ENCODE peak calls at places on chromosomes 1 and 21, in ten cellular contexts. O is SK-N-SH; F is tibial artery; Z is A549; Y is DND-41; R is cardiac muscle cell; V is CD8-positive, alpha-beta T cell; P is astrocyte; A is lower lobe of right lung; H is pancreas. X is an unnamed sample.

GRCh38 chr1:32925360-32926142 is 24.4 kb upstream of the TMEM54 start:
- DNase-seq in A (no peak), V (no peak), O (peak), P (no peak), Y (no peak), H (no peak), Z (no peak), R (peak), F (no peak), X (no peak)

GRCh38 chr1:246517391-246517790 is 10.3 kb upstream of the SMYD3 start:
- DNase-seq in R (no peak), V (no peak), Y (no peak), O (no peak), Z (no peak), A (no peak), P (no peak), H (no peak), F (no peak), X (no peak)

GRCh38 chr21:46179708-46180078 is 4.6 kb downstream of the SPATC1L start:
- DNase-seq in Y (no peak), O (no peak), H (no peak), A (no peak), Z (no peak), V (no peak), P (no peak), F (no peak), R (no peak), X (no peak)

GRCh38 chr21:42614391-42614790 is 39.0 kb upstream of the PDE9A start:
- DNase-seq in Y (peak), Z (no peak), R (no peak), O (no peak), A (no peak), P (no peak), V (peak), H (no peak), F (no peak), X (no peak)

GRCh38 chr21:42320791-42321190 is 5.6 kb upstream of the TFF3 start:
- DNase-seq in Z (no peak), A (no peak), P (no peak), H (no peak), R (no peak), Y (no peak), V (no peak), O (no peak), F (no peak), X (no peak)

GRCh38 chr1:53878492-53879105 is 11.0 kb downstream of the YIPF1 start:
- DNase-seq in O (peak), Z (peak), Y (no peak), P (peak), R (peak), H (no peak), F (no peak), V (no peak), A (no peak), X (no peak)

GRCh38 chr21:45050786-45051489 is 23.4 kb upstream of the ADARB1 start:
- DNase-seq in A (no peak), H (no peak), O (no peak), V (no peak), P (peak), Y (no peak), F (peak), R (peak), Z (no peak), X (no peak)

GRCh38 chr1:58621375-58621774 is 44.3 kb upstream of the TACSTD2 start:
- DNase-seq in P (no peak), A (no peak), R (no peak), H (no peak), Z (no peak), Y (no peak), O (no peak), F (no peak), V (no peak), X (no peak)

GRCh38 chr21:32136546-32136945 is 142.3 kb downstream of the MIS18A start:
- DNase-seq in Z (no peak), O (no peak), A (no peak), R (no peak), Y (no peak), F (no peak), P (no peak), H (no peak), V (no peak), X (no peak)

GRCh38 chr1:183723571-183723970 is 70.5 kb upstream of the APOBEC4 start:
- DNase-seq in F (no peak), H (no peak), Y (no peak), O (no peak), Z (no peak), R (peak), V (no peak), P (no peak), A (no peak), X (no peak)

GRCh38 chr1:179025125-179025974 is at the start of gene FAM20B:
- DNase-seq in Z (peak), R (peak), F (peak), P (peak), A (peak), O (peak), V (peak), Y (peak), H (peak), X (peak)

GRCh38 chr1:99560192-99561040 is 85.5 kb upstream of the PALMD start:
- DNase-seq in Z (no peak), A (no peak), R (no peak), H (no peak), F (no peak), Y (no peak), O (no peak), P (no peak), V (no peak), X (no peak)

GRCh38 chr21:44749116-44749758 is 37.9 kb upstream of the TSPEAR start:
- DNase-seq in A (no peak), Y (no peak), H (no peak), V (no peak), F (peak), Z (no peak), R (no peak), P (no peak), O (no peak), X (no peak)

GRCh38 chr21:42591170-42591869 is 62.1 kb upstream of the PDE9A start:
- DNase-seq in F (no peak), O (no peak), V (no peak), Y (no peak), A (no peak), R (no peak), P (no peak), H (no peak), Z (no peak), X (no peak)

GRCh38 chr1:32127780-32128179 is 19.9 kb downstream of the KPNA6 start:
- DNase-seq in R (no peak), V (no peak), A (no peak), O (no peak), H (no peak), P (no peak), Z (no peak), F (no peak), Y (no peak), X (no peak)

GRCh38 chr1:97581614-97582051 is 339.2 kb downstream of the DPYD start:
- DNase-seq in Z (no peak), P (peak), Y (no peak), H (no peak), F (no peak), A (no peak), R (no peak), V (no peak), O (no peak), X (no peak)

GRCh38 chr1:89994805-89995594 is at the start of gene ZNF326:
- DNase-seq in O (peak), V (peak), A (peak), Z (peak), H (peak), P (peak), F (peak), R (peak), Y (peak), X (peak)

GRCh38 chr1:43960798-43961197 is 9.0 kb upstream of the DPH2 start:
- DNase-seq in F (no peak), Y (no peak), V (no peak), R (no peak), Z (no peak), H (no peak), P (no peak), A (no peak), O (no peak), X (no peak)
- H3K27ac ChIP-seq in F (no peak), Y (no peak), V (no peak), R (no peak), Z (no peak), H (no peak), P (no peak), A (no peak), O (no peak), X (no peak)

DNA sequence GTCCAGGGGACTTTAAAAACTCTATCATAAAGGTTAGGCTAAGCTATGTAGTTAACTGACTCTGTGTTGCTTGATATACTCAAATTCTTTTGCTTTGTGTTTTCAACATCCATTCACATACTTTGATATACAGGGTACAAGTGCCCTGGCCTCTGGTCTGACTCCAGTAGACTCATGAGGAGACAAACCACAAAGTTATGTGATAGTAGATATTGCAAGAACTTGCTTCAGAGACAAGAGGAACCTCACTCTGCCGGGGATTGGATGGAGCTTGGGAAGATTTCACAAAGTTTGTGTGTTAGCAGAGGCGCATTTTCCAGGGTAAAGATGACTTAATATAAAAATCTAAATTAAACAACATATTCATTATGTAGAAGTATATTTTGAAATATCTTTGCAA is 1.4 kb downstream of the GORAB start:
- DNase-seq in Y (no peak), Z (no peak), O (no peak), A (no peak), P (peak), H (no peak), F (no peak), R (peak), V (no peak), X (no peak)
- H3K27ac ChIP-seq in Y (peak), Z (no peak), O (peak), A (peak), P (peak), H (no peak), F (peak), R (no peak), V (no peak), X (peak)

DNA sequence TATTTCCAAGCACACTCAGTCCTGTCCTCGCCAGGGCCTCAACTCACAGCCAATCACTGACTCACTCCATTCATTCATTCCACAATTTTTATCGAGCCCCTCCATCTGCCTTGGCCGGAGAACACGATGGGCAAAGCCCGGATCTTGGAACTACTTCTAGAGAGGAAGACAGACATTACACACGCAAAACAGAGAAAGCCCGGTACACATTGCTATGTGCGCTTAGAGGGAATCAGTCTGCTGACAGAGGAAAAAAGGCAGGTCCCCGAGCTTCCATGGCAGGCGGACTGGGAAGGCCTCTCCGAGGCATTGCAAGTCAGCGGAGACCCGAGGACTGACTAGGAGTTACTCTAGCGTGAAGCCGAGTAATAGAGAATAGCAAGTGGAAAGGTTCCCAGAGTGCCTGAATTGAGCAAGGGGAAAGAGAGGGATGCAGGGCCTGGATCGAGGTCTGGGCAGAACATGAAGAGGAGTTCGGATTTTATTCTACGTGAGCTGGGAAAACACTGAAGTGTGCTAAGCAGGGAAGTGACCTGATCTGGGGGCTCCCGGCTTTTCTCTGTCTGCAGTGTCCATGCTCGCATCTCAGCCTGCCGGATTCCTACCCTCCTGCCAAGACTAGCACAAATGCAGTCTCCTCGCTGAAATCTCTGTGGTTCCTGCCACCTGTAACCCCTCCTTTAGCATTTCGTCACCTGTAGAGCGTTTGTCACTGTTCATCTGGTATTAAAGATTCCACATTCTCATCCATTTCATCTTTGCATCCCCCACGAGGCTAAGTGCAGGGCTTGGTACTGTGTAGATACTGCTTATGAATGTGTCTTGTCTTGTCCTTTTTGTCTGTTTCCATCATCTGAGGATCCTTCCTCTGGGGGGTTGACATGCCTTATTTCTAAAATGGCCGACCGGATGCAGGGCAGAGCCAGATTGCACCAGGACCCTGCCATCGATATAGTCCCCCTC is 54.0 kb upstream of the DNAJC6 start:
- DNase-seq in H (peak), F (no peak), Y (no peak), R (no peak), V (no peak), Z (no peak), P (no peak), O (peak), A (no peak), X (no peak)
- H3K27ac ChIP-seq in H (no peak), F (peak), Y (peak), R (peak), V (no peak), Z (peak), P (no peak), O (no peak), A (no peak), X (peak)

GRCh38 chr1:94543893-94544635 is 2.5 kb upstream of the F3 start:
- DNase-seq in P (peak), O (no peak), V (no peak), R (peak), Z (no peak), F (no peak), H (no peak), Y (no peak), A (no peak), X (no peak)

GRCh38 chr1:94543003-94543402 is 1.4 kb upstream of the F3 start:
- DNase-seq in Z (no peak), R (peak), A (no peak), F (no peak), Y (no peak), H (no peak), V (no peak), O (no peak), P (peak), X (no peak)

GRCh38 chr1:94542088-94542671 is 621 bp upstream of the F3 start:
- DNase-seq in P (peak), R (peak), A (peak), Y (peak), Z (no peak), F (no peak), V (no peak), O (peak), H (peak), X (no peak)

GRCh38 chr1:94541175-94542087 is at the start of gene F3:
- DNase-seq in Z (peak), Y (peak), A (peak), P (peak), V (peak), O (peak), H (peak), R (peak), F (peak), X (peak)

GRCh38 chr1:94544706-94545490 is 3.3 kb upstream of the F3 start:
- DNase-seq in O (no peak), Z (no peak), R (peak), Y (no peak), H (no peak), P (peak), V (no peak), A (no peak), F (no peak), X (no peak)
- H3K27ac ChIP-seq in O (no peak), Z (peak), R (no peak), Y (no peak), H (no peak), P (peak), V (no peak), A (no peak), F (peak), X (no peak)

GRCh38 chr1:67316180-67316902 is 8.7 kb downstream of the IL12RB2 start:
- DNase-seq in A (no peak), O (no peak), P (no peak), Z (no peak), R (no peak), Y (no peak), H (no peak), F (no peak), V (no peak), X (no peak)

GRCh38 chr1:67317803-67318202 is 10.1 kb downstream of the IL12RB2 start:
- DNase-seq in Z (no peak), H (no peak), R (no peak), O (no peak), V (no peak), Y (no peak), P (no peak), F (no peak), A (no peak), X (no peak)

GRCh38 chr1:67314696-67315095 is 7.0 kb downstream of the IL12RB2 start:
- DNase-seq in Z (no peak), H (no peak), R (no peak), O (peak), P (no peak), Y (no peak), F (no peak), A (no peak), V (no peak), X (no peak)

GRCh38 chr1:67313934-67314671 is 6.4 kb downstream of the IL12RB2 start:
- DNase-seq in H (no peak), F (no peak), Y (no peak), O (no peak), A (no peak), P (no peak), V (no peak), Z (no peak), R (no peak), X (no peak)

GRCh38 chr1:67316918-67317317 is 9.2 kb downstream of the IL12RB2 start:
- DNase-seq in Y (no peak), P (no peak), A (no peak), V (no peak), O (no peak), R (no peak), Z (no peak), H (no peak), F (no peak), X (no peak)
- H3K27ac ChIP-seq in Y (no peak), P (no peak), A (no peak), V (no peak), O (no peak), R (no peak), Z (no peak), H (no peak), F (no peak), X (no peak)

GRCh38 chr1:43570307-43570706 is 39.6 kb downstream of the PTPRF start:
- DNase-seq in Y (no peak), R (no peak), V (no peak), F (no peak), Z (no peak), A (no peak), P (no peak), O (peak), H (no peak), X (no peak)
- H3K27ac ChIP-seq in Y (no peak), R (no peak), V (no peak), F (no peak), Z (no peak), A (no peak), P (no peak), O (no peak), H (no peak), X (no peak)

GRCh38 chr1:68291763-68292384 is 59.6 kb upstream of the WLS start:
- DNase-seq in Y (no peak), F (no peak), P (peak), V (no peak), O (no peak), A (no peak), H (no peak), Z (no peak), R (peak), X (no peak)

GRCh38 chr1:68294354-68295066 is 62.2 kb upstream of the WLS start:
- DNase-seq in O (no peak), A (no peak), Y (no peak), F (no peak), P (no peak), R (no peak), H (no peak), Z (no peak), V (no peak), X (no peak)

GRCh38 chr1:68293609-68294353 is 61.5 kb upstream of the WLS start:
- DNase-seq in R (peak), A (no peak), F (no peak), Z (no peak), O (no peak), V (no peak), H (no peak), P (peak), Y (no peak), X (no peak)

DNA sequence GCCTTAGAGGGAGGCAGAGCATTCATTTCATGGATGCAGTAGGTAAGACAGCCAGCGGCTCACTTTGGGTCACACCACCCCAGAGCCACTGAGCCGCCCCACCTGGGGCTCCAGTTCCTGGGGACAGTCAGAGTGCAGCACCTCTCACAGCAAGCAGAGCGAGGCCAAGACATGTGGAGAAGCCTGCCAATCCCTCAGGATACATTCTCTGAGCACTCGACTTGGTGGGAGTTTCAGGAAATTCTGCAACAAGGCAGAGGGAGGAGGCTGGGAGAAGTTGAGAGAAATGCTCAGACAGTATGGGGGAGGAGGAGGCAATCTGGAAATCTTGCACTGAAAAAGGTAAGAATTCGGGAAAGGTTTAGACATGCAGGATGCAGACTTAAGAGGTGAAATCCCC is 60.8 kb upstream of the WLS start:
- DNase-seq in O (no peak), Y (no peak), P (no peak), Z (no peak), R (peak), F (no peak), H (no peak), A (no peak), V (no peak), X (no peak)
- H3K27ac ChIP-seq in O (peak), Y (no peak), P (peak), Z (no peak), R (peak), F (no peak), H (no peak), A (no peak), V (no peak), X (no peak)

DNA sequence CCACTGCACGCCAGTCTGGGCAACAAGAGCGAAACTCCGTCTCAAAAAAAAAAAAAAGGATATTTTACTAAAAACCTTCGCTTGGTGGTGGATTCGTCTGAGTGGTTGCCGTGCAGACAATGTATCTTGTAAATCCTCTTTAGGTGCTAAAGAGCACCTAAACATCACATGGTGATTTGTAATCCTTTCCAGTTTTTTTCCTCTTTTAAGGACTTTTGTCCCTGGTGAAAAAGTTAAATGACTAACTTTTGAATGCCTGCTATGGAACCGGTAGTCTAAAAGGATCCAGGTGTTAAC is 769 bp upstream of the ARNT start:
- DNase-seq in O (no peak), R (peak), P (no peak), A (no peak), V (no peak), Z (no peak), H (no peak), F (no peak), Y (no peak), X (no peak)
- H3K27ac ChIP-seq in O (peak), R (peak), P (peak), A (peak), V (peak), Z (peak), H (peak), F (peak), Y (no peak), X (peak)

X was measured in naive thymus-derived CD4-positive, alpha-beta T cell.